ENCODE peak calls at places on chromosome 14, in ten cellular contexts. R is choroid plexus epithelial cell; B is naive B cell; L is EL; S is activated T-cell treated with anti-CD3 and anti-CD28 coated beads for 1 hour; D is NT2/D1; K is CD4-positive, alpha-beta T cell; U is WTC11; Q is left cardiac atrium; P is stromal cell of bone marrow. N is an unnamed sample.

GRCh38 chr14:53430870-53431269 is 277.7 kb upstream of the DDHD1 start:
- DNase-seq in R (peak; percentile 46), B (no peak), L (peak; percentile 47), S (no peak), D (no peak), K (no peak), U (no peak), Q (no peak), P (no peak), N (no peak)

GRCh38 chr14:71675902-71676291 is 256.3 kb upstream of the RGS6 start:
- DNase-seq in R (no peak), B (no peak), L (peak; percentile 50), S (no peak), D (no peak), K (no peak), U (no peak), Q (no peak), P (no peak), N (no peak)

GRCh38 chr14:44995770-44996294 is 33.8 kb downstream of the TOGARAM1 start:
- DNase-seq in R (no peak), B (no peak), L (no peak), S (no peak), D (no peak), K (no peak), U (no peak), Q (no peak), P (no peak), N (no peak)

GRCh38 chr14:37195327-37195726 is 2.4 kb upstream of the MIPOL1 start:
- DNase-seq in R (no peak), B (no peak), L (peak; percentile 59), S (no peak), D (no peak), K (no peak), U (no peak), Q (no peak), P (no peak), N (no peak)

GRCh38 chr14:72771561-72771960 is 122.3 kb downstream of the DPF3 start:
- DNase-seq in R (no peak), B (no peak), L (no peak), S (no peak), D (no peak), K (no peak), U (no peak), Q (no peak), P (no peak), N (no peak)

GRCh38 chr14:34693228-34693939 is 21.0 kb downstream of the CFL2 start:
- DNase-seq in R (peak; percentile 19), B (no peak), L (no peak), S (no peak), D (no peak), K (no peak), U (peak; percentile 76), Q (peak; percentile 33), P (no peak), N (peak; percentile 87)

GRCh38 chr14:55074662-55075061 is 23.2 kb downstream of the MAPK1IP1L start:
- DNase-seq in R (peak; percentile 78), B (no peak), L (peak; percentile 31), S (no peak), D (no peak), K (no peak), U (no peak), Q (no peak), P (no peak), N (no peak)

GRCh38 chr14:31449971-31450610 is 7.2 kb downstream of the DTD2 start:
- DNase-seq in R (peak; percentile 76), B (no peak), L (peak; percentile 46), S (no peak), D (no peak), K (no peak), U (no peak), Q (no peak), P (no peak), N (no peak)

GRCh38 chr14:94390372-94391086 is 2.1 kb upstream of the SERPINA1 start:
- DNase-seq in R (no peak), B (no peak), L (peak; percentile 63), S (no peak), D (no peak), K (no peak), U (no peak), Q (peak; percentile 55), P (no peak), N (peak; percentile 34)

GRCh38 chr14:63922696-63923421 is 70.1 kb downstream of the SYNE2 start:
- DNase-seq in R (peak; percentile 93), B (no peak), L (no peak), S (no peak), D (no peak), K (no peak), U (no peak), Q (peak; percentile 28), P (no peak), N (no peak)

GRCh38 chr14:72815459-72815858 is 78.4 kb downstream of the DPF3 start:
- DNase-seq in R (no peak), B (no peak), L (no peak), S (no peak), D (no peak), K (no peak), U (no peak), Q (no peak), P (no peak), N (no peak)

GRCh38 chr14:100543471-100544455 is 43.5 kb downstream of the BEGAIN start:
- DNase-seq in R (no peak), B (no peak), L (no peak), S (no peak), D (no peak), K (no peak), U (no peak), Q (no peak), P (no peak), N (no peak)

GRCh38 chr14:88305923-88306322 is 17.1 kb downstream of the KCNK10 start:
- DNase-seq in R (no peak), B (no peak), L (no peak), S (no peak), D (no peak), K (no peak), U (no peak), Q (no peak), P (no peak), N (no peak)

GRCh38 chr14:69559581-69560011 is 15.1 kb downstream of the CCDC177 start:
- DNase-seq in R (peak; percentile 19), B (no peak), L (no peak), S (no peak), D (no peak), K (no peak), U (no peak), Q (no peak), P (no peak), N (peak; percentile 52)

GRCh38 chr14:32028599-32028998 is 48.5 kb upstream of the ARHGAP5 start:
- DNase-seq in R (peak; percentile 49), B (peak; percentile 6), L (no peak), S (no peak), D (no peak), K (no peak), U (no peak), Q (no peak), P (peak; percentile 14), N (no peak)

GRCh38 chr14:64704145-64704742 is at the start of gene PLEKHG3:
- DNase-seq in R (peak; percentile 67), B (no peak), L (peak; percentile 86), S (no peak), D (peak; percentile 56), K (no peak), U (peak; percentile 89), Q (peak; percentile 87), P (no peak), N (peak; percentile 91)

GRCh38 chr14:73833024-73833423 is 18.6 kb upstream of the PTGR2 start:
- DNase-seq in R (no peak), B (no peak), L (peak; percentile 23), S (no peak), D (no peak), K (no peak), U (no peak), Q (no peak), P (no peak), N (no peak)

GRCh38 chr14:55446127-55446736 is 5.8 kb upstream of the TBPL2 start:
- DNase-seq in R (peak; percentile 89), B (peak; percentile 41), L (peak; percentile 81), S (peak; percentile 38), D (peak; percentile 70), K (peak; percentile 45), U (peak; percentile 71), Q (peak; percentile 48), P (peak; percentile 86), N (peak; percentile 81)

GRCh38 chr14:72315720-72316119 is 383.5 kb downstream of the RGS6 start:
- DNase-seq in R (no peak), B (no peak), L (no peak), S (no peak), D (no peak), K (no peak), U (no peak), Q (no peak), P (no peak), N (no peak)

GRCh38 chr14:38208825-38209562 is 1.3 kb downstream of the SSTR1 start:
- DNase-seq in R (peak; percentile 53), B (no peak), L (peak; percentile 85), S (no peak), D (no peak), K (no peak), U (peak; percentile 56), Q (peak; percentile 28), P (no peak), N (peak; percentile 44)

GRCh38 chr14:38000340-38000739 is 207.4 kb upstream of the SSTR1 start:
- DNase-seq in R (no peak), B (no peak), L (no peak), S (no peak), D (no peak), K (no peak), U (no peak), Q (no peak), P (no peak), N (no peak)

GRCh38 chr14:35122696-35123387 is 490 bp downstream of the PRORP start:
- DNase-seq in R (peak; percentile 74), B (no peak), L (no peak), S (no peak), D (no peak), K (no peak), U (no peak), Q (no peak), P (no peak), N (peak; percentile 77)

GRCh38 chr14:61065671-61066070 is 84.6 kb downstream of the SLC38A6 start:
- DNase-seq in R (no peak), B (no peak), L (no peak), S (no peak), D (no peak), K (no peak), U (no peak), Q (no peak), P (no peak), N (no peak)

GRCh38 chr14:99524804-99525698 is 43.8 kb downstream of the CCNK start:
- DNase-seq in R (peak; percentile 54), B (no peak), L (peak; percentile 73), S (no peak), D (no peak), K (peak; percentile 20), U (no peak), Q (no peak), P (peak; percentile 24), N (peak; percentile 55)

GRCh38 chr14:94441531-94442205 is 10.9 kb downstream of the SERPINA11 start:
- DNase-seq in R (no peak), B (no peak), L (no peak), S (no peak), D (no peak), K (no peak), U (no peak), Q (no peak), P (no peak), N (no peak)

GRCh38 chr14:55807536-55807935 is 227.5 kb downstream of the KTN1 start:
- DNase-seq in R (no peak), B (no peak), L (no peak), S (no peak), D (no peak), K (no peak), U (no peak), Q (no peak), P (no peak), N (no peak)

GRCh38 chr14:55936691-55937090 is 181.5 kb upstream of the PELI2 start:
- DNase-seq in R (no peak), B (no peak), L (no peak), S (no peak), D (peak; percentile 44), K (no peak), U (peak; percentile 35), Q (no peak), P (no peak), N (peak; percentile 44)

GRCh38 chr14:42095155-42095554 is 488.5 kb downstream of the LRFN5 start:
- DNase-seq in R (no peak), B (no peak), L (no peak), S (no peak), D (no peak), K (no peak), U (no peak), Q (no peak), P (no peak), N (no peak)